ENCODE peak calls at places on chromosomes 11 and 22, in ten cellular contexts. N is BJ, O is esophagus muscularis mucosa, L is neural crest cell, C is heart left ventricle, T is tibial nerve, S is HFFc6, H is mesothelial cell of epicardium, D is PC-9, U is AG04450. P is an unnamed sample.

GRCh38 chr11:3157381-3158130 is 7.6 kb downstream of the OSBPL5 start:
- DNase-seq in O (no peak), L (no peak), C (peak; percentile 46), T (no peak), N (no peak), H (no peak), S (no peak), U (no peak), D (peak; percentile 23), P (no peak)

GRCh38 chr11:25734592-25735211 is 597.2 kb upstream of the ANO3 start:
- DNase-seq in D (no peak), L (no peak), H (no peak), U (no peak), C (no peak), S (no peak), O (no peak), T (no peak), N (no peak), P (peak; percentile 7)

GRCh38 chr11:91857194-91857593 is 367.4 kb upstream of the FAT3 start:
- DNase-seq in T (no peak), N (no peak), O (no peak), S (no peak), H (no peak), L (no peak), C (no peak), D (no peak), U (no peak), P (no peak)

GRCh38 chr11:15654397-15654915 is 539.7 kb downstream of the INSC start:
- DNase-seq in O (no peak), D (peak; percentile 33), U (no peak), C (no peak), H (no peak), T (no peak), S (no peak), N (no peak), L (no peak), P (peak; percentile 36)

GRCh38 chr11:27718853-27719574 is 18.8 kb upstream of the BDNF start:
- DNase-seq in O (no peak), N (no peak), D (peak; percentile 46), C (no peak), H (peak; percentile 62), S (peak; percentile 39), U (no peak), L (peak; percentile 45), T (no peak), P (peak; percentile 43)

GRCh38 chr11:32935462-32936029 is 42.9 kb downstream of the QSER1 start:
- DNase-seq in C (no peak), O (no peak), H (no peak), N (no peak), U (no peak), T (no peak), D (no peak), S (no peak), L (no peak), P (no peak)

GRCh38 chr11:14423633-14424032 is 64.7 kb upstream of the RRAS2 start:
- DNase-seq in D (no peak), L (no peak), C (no peak), N (no peak), T (no peak), U (no peak), O (no peak), H (no peak), S (peak; percentile 36), P (no peak)

GRCh38 chr11:8333431-8334401 is 70.0 kb upstream of the LMO1 start:
- DNase-seq in T (no peak), O (no peak), H (no peak), S (no peak), C (no peak), D (peak; percentile 78), N (no peak), L (no peak), U (no peak), P (peak; percentile 43)

GRCh38 chr22:31496735-31497146 is 405 bp downstream of the SFI1 start:
- DNase-seq in N (no peak), S (no peak), T (no peak), L (no peak), D (no peak), C (peak; percentile 43), H (no peak), U (no peak), O (no peak), P (no peak)

GRCh38 chr22:31492151-31492550 is 2.5 kb upstream of the EIF4ENIF1 start:
- DNase-seq in O (no peak), U (no peak), T (no peak), L (no peak), S (no peak), H (no peak), N (no peak), C (no peak), D (no peak), P (no peak)

GRCh38 chr22:31495343-31495742 is 993 bp upstream of the SFI1 start:
- DNase-seq in N (no peak), O (no peak), T (no peak), S (no peak), D (no peak), C (no peak), U (no peak), L (no peak), H (no peak), P (no peak)

GRCh38 chr22:31497148-31497938 is 1.0 kb downstream of the SFI1 start:
- DNase-seq in U (no peak), S (no peak), N (no peak), D (no peak), O (no peak), H (no peak), C (no peak), L (no peak), T (no peak), P (no peak)

DNA sequence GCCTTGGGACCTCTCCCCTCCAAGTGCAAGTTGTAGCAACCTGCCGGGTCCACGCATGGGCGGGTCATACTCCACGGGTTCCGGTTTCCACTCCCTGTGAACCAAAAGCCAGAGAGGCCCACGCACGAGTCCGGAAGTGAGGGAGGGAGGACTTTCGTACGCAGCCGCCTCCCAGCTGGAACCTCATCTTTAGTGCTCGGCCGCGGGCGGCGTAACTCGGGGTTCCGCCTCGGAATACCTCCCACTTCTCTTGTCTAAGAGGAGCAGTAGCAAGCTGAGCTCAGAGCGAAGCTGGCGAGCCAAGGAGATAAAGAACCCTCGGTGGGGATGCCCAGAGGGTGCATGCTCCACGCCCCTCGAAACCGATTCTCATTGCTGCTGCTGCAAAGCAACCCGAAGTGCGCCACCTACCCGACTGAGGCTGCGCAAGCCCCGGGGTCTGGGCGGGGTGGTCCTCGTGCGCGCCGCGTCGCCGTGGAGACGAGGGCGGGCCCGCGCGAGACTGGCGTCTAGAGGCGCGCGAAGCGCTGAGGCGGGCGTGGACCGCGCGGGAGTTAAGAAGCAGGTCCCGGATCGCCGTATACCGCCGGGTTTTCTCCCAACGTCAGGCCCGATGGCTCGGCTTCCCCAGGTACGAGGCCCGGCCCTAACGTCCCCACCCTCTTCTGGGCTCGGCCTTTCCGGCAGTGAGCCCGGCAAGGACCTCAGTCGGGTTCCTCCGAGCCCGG is at the start of gene SFI1:
- DNase-seq in T (peak; percentile 80), U (peak; percentile 72), H (peak; percentile 95), L (peak; percentile 88), S (peak; percentile 84), D (peak; percentile 93), O (peak; percentile 97), N (peak; percentile 52), C (peak; percentile 93), P (peak; percentile 90)
- TF ChIP-seq CTCF in T (peak; percentile 25), U (peak; percentile 29), H (no peak), L (peak; percentile 47), S (peak; percentile 71), D (no peak), O (peak; percentile 17), N (no peak), C (peak; percentile 59), P (peak; percentile 22)

DNA sequence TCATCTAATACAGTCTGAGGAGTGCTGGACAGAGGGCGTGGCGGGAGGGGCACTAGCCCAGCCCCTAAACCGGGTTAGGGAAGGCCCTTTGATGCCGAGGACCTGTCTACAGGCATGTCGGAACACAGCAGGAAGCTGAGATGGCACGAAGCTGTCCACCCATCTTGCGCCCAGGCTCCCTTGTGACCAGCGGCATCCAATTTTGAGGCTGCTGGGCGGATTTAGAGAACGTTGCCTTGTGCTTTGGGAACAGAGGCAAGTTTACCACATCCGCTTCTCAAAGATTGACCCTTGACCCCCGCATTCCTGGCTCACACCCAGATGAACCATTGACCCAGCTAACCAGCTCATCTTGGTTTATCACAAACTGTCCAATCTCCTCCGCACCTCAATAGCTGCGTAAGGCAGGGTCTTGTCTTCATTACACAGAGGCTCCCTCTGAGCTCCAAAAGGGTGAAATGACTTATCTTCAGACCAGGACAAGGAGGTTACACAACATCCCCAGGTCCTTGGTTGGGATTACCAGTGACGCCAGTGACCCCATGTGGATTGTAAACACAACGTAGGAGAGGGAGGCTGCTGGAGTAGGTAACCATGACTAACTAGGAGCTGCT is 4.5 kb downstream of the FAM83F start:
- DNase-seq in D (peak; percentile 39), U (no peak), C (no peak), O (no peak), S (peak; percentile 61), L (no peak), T (no peak), N (no peak), H (no peak), P (peak; percentile 45)
- TF ChIP-seq CTCF in D (no peak), U (no peak), C (no peak), O (no peak), S (peak; percentile 36), L (no peak), T (no peak), N (no peak), H (no peak), P (no peak)

GRCh38 chr11:44941286-44942021 is 9.2 kb downstream of the TP53I11 start:
- DNase-seq in H (no peak), O (no peak), T (no peak), U (no peak), D (no peak), S (no peak), L (no peak), C (no peak), N (no peak), P (no peak)

GRCh38 chr11:44940424-44940823 is 10.3 kb downstream of the TP53I11 start:
- DNase-seq in H (no peak), N (no peak), U (no peak), O (no peak), D (no peak), T (no peak), C (no peak), S (no peak), L (no peak), P (no peak)

GRCh38 chr11:44938066-44938691 is 12.5 kb downstream of the TP53I11 start:
- DNase-seq in N (no peak), H (no peak), L (no peak), D (no peak), T (no peak), C (no peak), U (no peak), S (no peak), O (no peak), P (no peak)

GRCh38 chr11:44940835-44941234 is 9.8 kb downstream of the TP53I11 start:
- DNase-seq in H (no peak), C (no peak), T (no peak), N (no peak), L (no peak), O (no peak), D (no peak), U (no peak), S (no peak), P (no peak)

GRCh38 chr11:44939673-44940072 is 11.0 kb downstream of the TP53I11 start:
- DNase-seq in U (no peak), S (no peak), O (no peak), L (peak; percentile 26), C (no peak), N (no peak), T (no peak), D (no peak), H (no peak), P (no peak)
- TF ChIP-seq CTCF in U (peak; percentile 34), S (peak; percentile 55), O (peak; percentile 12), L (no peak), C (peak; percentile 64), N (peak; percentile 33), T (no peak), D (peak; percentile 15), H (no peak), P (no peak)

DNA sequence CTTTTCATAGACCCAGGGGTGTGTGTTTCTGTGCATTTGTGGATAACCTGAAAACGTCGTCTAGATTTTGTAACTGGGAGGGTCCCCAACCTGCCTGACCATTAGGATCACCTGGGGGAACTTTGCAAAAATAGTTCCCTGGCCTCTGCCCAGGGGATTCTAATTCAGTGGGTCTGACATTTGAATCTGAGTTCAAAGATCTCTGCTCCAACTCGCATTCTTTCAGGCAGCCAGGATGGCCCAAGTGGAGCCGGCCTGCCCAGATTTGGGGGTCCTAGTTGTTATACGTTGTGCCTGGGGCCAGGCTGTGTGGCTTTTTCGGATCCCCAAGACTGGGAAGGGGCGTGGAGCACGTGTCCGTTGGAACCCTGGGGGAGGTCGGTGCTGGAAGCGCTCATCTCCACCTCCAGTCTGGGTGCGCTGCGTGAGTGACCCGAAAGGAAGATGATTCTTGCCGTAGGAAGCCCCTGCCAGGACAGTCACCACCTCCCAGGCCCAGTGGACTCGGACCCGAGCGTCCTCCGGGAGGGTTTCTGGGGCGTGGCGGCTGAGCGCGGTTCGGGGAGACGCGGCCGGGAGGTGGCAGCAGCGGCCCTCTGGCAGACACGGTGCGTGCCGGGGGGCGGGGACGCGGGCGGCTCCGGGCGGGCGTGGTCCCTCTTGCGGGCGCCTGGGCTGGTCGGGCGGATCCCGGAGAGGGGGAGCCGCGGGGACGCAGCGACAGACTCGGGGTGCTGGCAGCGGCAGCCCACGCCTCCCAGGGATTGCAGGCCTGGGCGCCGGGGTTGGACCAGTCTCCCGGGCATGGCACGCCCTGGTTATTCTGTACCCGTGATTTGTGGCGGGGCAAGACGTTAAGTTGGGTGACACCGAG is 29.2 kb upstream of the PLET1 start:
- DNase-seq in L (peak; percentile 80), U (no peak), S (peak; percentile 41), C (peak; percentile 87), O (peak; percentile 94), T (peak; percentile 62), D (peak; percentile 80), H (peak; percentile 88), N (no peak), P (peak; percentile 84)
- TF ChIP-seq CTCF in L (peak; percentile 91), U (peak; percentile 65), S (peak; percentile 93), C (peak; percentile 96), O (peak; percentile 93), T (peak; percentile 83), D (peak; percentile 79), H (peak; percentile 68), N (peak; percentile 67), P (peak; percentile 67)

P was measured in Calu3.